ENCODE peak calls at places on chromosomes 6 and 20, in eight cellular contexts. W is IMR-90, S is body of pancreas, L is GM12878, Q is heart left ventricle, U is breast epithelium, B is esophagus squamous epithelium, T is gastrocnemius medialis. J is an unnamed sample.
A peak's percentile ranks its signal among the peaks of the same experiment; 100 is the strongest.

GRCh38 chr6:56652231-56652630 is 9.5 kb upstream of the DST start:
- DNase-seq in W (peak; percentile 64), S (no peak), L (no peak), Q (no peak), U (no peak), B (no peak), T (no peak), J (no peak)

GRCh38 chr6:13574571-13575376 is at the start of gene SIRT5:
- DNase-seq in W (peak; percentile 77), S (peak; percentile 81), L (peak; percentile 52), Q (peak; percentile 89), U (peak; percentile 70), B (peak; percentile 26), T (peak; percentile 82), J (peak; percentile 57)

GRCh38 chr6:108712946-108713345 is 135.3 kb upstream of the ARMC2 start:
- DNase-seq in W (no peak), S (no peak), L (no peak), Q (no peak), U (no peak), B (no peak), T (no peak), J (no peak)

GRCh38 chr20:10710995-10711775 is 37.4 kb upstream of the JAG1 start:
- DNase-seq in W (peak; percentile 32), S (peak; percentile 41), L (no peak), Q (no peak), U (no peak), B (no peak), T (no peak), J (no peak)

GRCh38 chr6:122184260-122184934 is 215.1 kb upstream of the HSF2 start:
- DNase-seq in W (peak; percentile 47), S (no peak), L (no peak), Q (no peak), U (no peak), B (no peak), T (no peak), J (no peak)

GRCh38 chr6:52543729-52544324 is 33.0 kb downstream of the TRAM2 start:
- DNase-seq in W (peak; percentile 55), S (no peak), L (no peak), Q (peak; percentile 34), U (no peak), B (no peak), T (no peak), J (no peak)

GRCh38 chr20:60137657-60138245 is 179.5 kb downstream of the CDH26 start:
- DNase-seq in W (peak; percentile 24), S (peak; percentile 19), L (no peak), Q (no peak), U (no peak), B (no peak), T (peak; percentile 44), J (peak; percentile 19)

GRCh38 chr6:7159790-7160525 is 52.2 kb downstream of the RREB1 start:
- DNase-seq in W (no peak), S (no peak), L (no peak), Q (no peak), U (no peak), B (no peak), T (no peak), J (no peak)

GRCh38 chr6:36642913-36643817 is 35.3 kb upstream of the CDKN1A start:
- DNase-seq in W (peak; percentile 90), S (peak; percentile 91), L (no peak), Q (peak; percentile 85), U (peak; percentile 86), B (no peak), T (peak; percentile 92), J (no peak)

GRCh38 chr20:54535045-54535444 is 59.7 kb downstream of the DOK5 start:
- DNase-seq in W (no peak), S (no peak), L (no peak), Q (no peak), U (peak; percentile 49), B (no peak), T (no peak), J (no peak)

GRCh38 chr6:107123501-107123900 is 8.2 kb upstream of the BEND3 start:
- DNase-seq in W (no peak), S (no peak), L (no peak), Q (no peak), U (no peak), B (no peak), T (no peak), J (no peak)

GRCh38 chr20:23092409-23092756 is 6.3 kb upstream of the CD93 start:
- DNase-seq in W (no peak), S (no peak), L (no peak), Q (no peak), U (no peak), B (no peak), T (no peak), J (no peak)

GRCh38 chr20:64261138-64261537 is 5.6 kb downstream of the PCMTD2 start:
- DNase-seq in W (peak; percentile 55), S (no peak), L (no peak), Q (peak; percentile 64), U (no peak), B (no peak), T (peak; percentile 28), J (no peak)

GRCh38 chr6:11204987-11205386 is 27.5 kb downstream of the NEDD9 start:
- DNase-seq in W (no peak), S (no peak), L (no peak), Q (no peak), U (no peak), B (no peak), T (no peak), J (no peak)

GRCh38 chr6:128070406-128070805 is 169.5 kb upstream of the THEMIS start:
- DNase-seq in W (peak; percentile 62), S (no peak), L (no peak), Q (no peak), U (no peak), B (no peak), T (no peak), J (no peak)

GRCh38 chr6:55433446-55434130 is 106.3 kb downstream of the GFRAL start:
- DNase-seq in W (peak; percentile 63), S (no peak), L (no peak), Q (no peak), U (no peak), B (no peak), T (no peak), J (no peak)

DNA sequence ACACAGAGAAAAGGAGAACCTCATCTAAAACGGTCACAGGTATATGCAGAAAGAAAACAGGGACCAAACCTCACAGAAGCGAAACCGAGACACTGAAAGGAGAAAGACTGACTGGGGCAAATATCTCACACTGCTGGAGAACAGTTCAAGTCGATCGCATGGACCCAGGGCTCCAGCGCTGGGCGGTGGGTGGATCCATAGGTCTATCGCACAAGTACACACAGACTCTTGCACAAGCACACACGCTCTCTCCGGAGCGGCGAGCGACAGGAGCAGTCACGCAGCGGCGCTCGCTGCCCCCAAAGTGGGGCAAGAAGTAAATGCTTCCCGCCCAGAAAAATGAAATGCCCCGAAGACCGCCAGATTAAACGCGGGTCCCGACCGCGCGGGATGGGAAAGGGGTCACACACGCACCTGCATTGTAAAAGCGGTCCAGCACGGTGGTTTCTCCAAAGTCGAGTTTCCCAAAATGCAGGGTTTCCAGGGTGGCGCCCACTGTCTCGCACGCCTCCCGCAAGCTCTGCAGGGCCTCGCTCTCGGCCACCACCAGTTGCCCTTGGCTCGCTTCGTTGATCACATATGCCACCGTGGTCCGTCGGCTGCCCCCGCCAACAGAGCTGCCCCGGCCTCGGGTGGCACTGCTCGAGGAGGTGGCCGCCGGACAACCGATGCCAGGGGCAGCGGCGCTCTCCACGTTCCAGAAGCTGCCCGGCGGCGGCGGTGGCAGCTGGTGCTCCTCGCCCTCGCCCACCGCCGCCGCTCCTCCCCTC is 796 bp downstream of the MAP3K5 start:
- DNase-seq in W (peak; percentile 67), S (peak; percentile 76), L (peak; percentile 89), Q (peak; percentile 76), U (peak; percentile 59), B (no peak), T (peak; percentile 69), J (no peak)
- TF ChIP-seq POLR2A in W (no peak), S (peak; percentile 93), L (peak; percentile 86), Q (peak; percentile 41), U (no peak), B (peak; percentile 58), T (peak; percentile 66), J (peak; percentile 92)

DNA sequence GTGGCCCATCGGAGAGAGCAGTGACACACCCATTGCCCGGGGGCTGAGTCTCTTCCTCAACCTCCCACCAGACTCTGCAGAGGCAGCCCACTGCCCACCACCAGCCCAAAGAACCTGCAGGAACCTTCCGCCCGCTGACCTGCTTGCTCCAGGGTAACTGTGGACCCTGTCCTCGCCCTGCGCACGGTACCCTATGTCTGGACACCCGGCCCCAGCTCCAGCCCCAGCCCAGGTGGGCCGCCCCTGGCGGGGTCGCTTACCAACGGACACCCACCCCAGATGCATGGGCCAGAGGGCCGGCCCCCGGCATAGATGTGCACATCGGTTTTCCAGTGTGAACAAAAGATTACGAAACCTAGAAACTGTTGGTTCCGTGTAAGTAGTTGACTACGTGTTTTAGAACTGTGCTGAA is 118.2 kb downstream of the JPH2 start:
- DNase-seq in W (no peak), S (no peak), L (no peak), Q (no peak), U (peak; percentile 11), B (no peak), T (no peak), J (no peak)
- TF ChIP-seq POLR2A in W (no peak), S (no peak), L (no peak), Q (no peak), U (no peak), B (no peak), T (no peak), J (no peak)

DNA sequence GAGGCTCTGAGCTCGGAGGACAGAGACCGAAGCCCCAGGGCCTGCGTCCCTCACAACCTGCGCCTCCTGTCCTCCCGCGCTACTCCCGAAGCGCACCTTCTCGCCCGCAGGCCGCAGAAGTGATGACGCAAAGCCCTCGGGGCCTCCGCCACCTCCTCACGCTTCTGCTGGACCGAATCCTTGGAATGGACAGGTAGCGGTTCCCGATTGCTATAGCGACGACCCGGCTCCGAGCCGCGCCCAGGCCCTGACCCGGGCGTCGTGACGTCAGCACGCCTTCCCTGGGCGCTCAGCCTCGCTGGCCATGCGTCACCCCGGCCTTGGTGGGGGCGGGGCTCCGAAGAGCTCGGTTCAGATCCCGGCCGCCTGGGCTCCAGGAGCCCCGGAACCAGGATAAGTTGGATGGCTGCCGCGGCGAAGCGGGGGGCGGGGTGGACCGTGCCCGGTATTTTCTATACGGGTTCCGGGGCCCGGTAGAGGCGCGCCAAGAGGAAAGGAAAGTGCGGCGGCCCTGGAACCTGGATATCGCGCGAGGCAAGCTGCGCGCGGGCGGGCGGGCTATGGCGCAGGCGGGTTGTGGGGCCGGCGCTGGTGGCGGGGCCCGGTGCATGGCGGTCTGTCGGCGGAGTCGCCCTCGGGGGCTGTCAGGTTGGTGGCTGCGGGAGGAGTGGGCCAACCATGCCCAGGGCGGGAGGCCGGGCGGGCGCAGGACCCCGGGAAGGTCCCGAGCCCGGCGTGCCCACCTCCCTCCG is at the start of gene ZNF76:
- DNase-seq in W (peak; percentile 95), S (peak; percentile 99), L (peak; percentile 63), Q (peak; percentile 99), U (peak; percentile 97), B (peak; percentile 67), T (peak; percentile 97), J (peak; percentile 94)
- TF ChIP-seq POLR2A in W (peak; percentile 58), S (peak; percentile 74), L (peak; percentile 89), Q (peak; percentile 69), U (peak; percentile 60), B (peak; percentile 71), T (peak; percentile 88), J (peak; percentile 66)

DNA sequence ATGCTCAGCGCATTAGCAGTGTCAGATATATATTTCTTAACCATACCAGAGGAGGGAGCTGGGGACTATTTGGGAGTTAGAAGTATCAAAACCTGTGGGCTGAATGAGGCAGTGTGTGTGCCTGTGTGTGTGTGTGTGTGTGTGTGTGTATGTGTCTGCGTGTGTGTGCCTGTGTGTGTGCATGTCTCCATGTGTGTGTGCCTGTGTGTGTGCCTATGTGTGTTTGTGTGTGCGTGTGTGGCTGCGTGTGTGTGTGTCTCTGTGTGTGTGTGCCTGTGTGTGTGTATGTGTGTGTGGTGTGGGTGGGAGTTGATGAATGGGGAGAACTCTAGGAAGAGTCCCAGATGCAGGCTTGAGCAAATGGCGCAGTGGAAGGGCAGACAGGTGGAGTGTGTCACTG is 92.9 kb downstream of the PAX1 start:
- DNase-seq in W (no peak), S (no peak), L (no peak), Q (no peak), U (no peak), B (no peak), T (no peak), J (no peak)
- TF ChIP-seq POLR2A in W (no peak), S (no peak), L (no peak), Q (no peak), U (no peak), B (no peak), T (no peak), J (no peak)

J was measured in GM12891.